ENCODE peak calls at places on chromosomes 7 and 10, in eight cellular contexts. H is suprapubic skin, W is aorta, S is A549, B is endothelial cell of umbilical vein, T is skeletal muscle cell, M is left lung, O is AG09309. U is an unnamed sample.

GRCh38 chr7:27873981-27874957 is 134.3 kb downstream of the TAX1BP1 start:
- DNase-seq in H (no peak), W (peak; percentile 84), S (no peak), B (peak; percentile 98), T (peak; percentile 67), M (peak; percentile 85), O (no peak), U (peak; percentile 7)

GRCh38 chr7:100867040-100867795 is at the start of gene TRIP6:
- DNase-seq in H (peak; percentile 96), W (peak; percentile 97), S (peak; percentile 93), B (peak; percentile 76), T (peak; percentile 82), M (peak; percentile 90), O (peak; percentile 86), U (peak; percentile 89)

GRCh38 chr7:127905491-127906330 is 125.5 kb downstream of the LRRC4 start:
- DNase-seq in H (no peak), W (no peak), S (no peak), B (peak; percentile 62), T (no peak), M (no peak), O (no peak), U (no peak)

GRCh38 chr7:91083855-91084644 is 180.2 kb upstream of the FZD1 start:
- DNase-seq in H (no peak), W (peak; percentile 81), S (no peak), B (peak; percentile 42), T (no peak), M (no peak), O (no peak), U (no peak)

GRCh38 chr7:71618281-71618680 is 486.3 kb downstream of the GALNT17 start:
- DNase-seq in H (no peak), W (no peak), S (no peak), B (no peak), T (no peak), M (no peak), O (no peak), U (no peak)

GRCh38 chr10:103678104-103678526 is 177.3 kb downstream of the SH3PXD2A start:
- DNase-seq in H (peak; percentile 93), W (peak; percentile 89), S (no peak), B (peak; percentile 77), T (peak; percentile 99), M (peak; percentile 88), O (peak; percentile 98), U (peak; percentile 89)

GRCh38 chr10:43044444-43045245 is 32.2 kb upstream of the RET start:
- DNase-seq in H (no peak), W (peak; percentile 51), S (no peak), B (no peak), T (no peak), M (peak; percentile 59), O (no peak), U (no peak)

GRCh38 chr7:136698231-136698630 is 170.2 kb upstream of the CHRM2 start:
- DNase-seq in H (no peak), W (no peak), S (no peak), B (no peak), T (no peak), M (no peak), O (no peak), U (no peak)

GRCh38 chr10:15420858-15421257 is 49.8 kb upstream of the FAM171A1 start:
- DNase-seq in H (no peak), W (no peak), S (no peak), B (no peak), T (no peak), M (no peak), O (no peak), U (no peak)

GRCh38 chr10:689433-690226 is at the start of gene DIP2C:
- DNase-seq in H (no peak), W (peak; percentile 92), S (peak; percentile 83), B (peak; percentile 41), T (peak; percentile 46), M (peak; percentile 84), O (no peak), U (peak; percentile 41)

GRCh38 chr10:29181936-29182335 is 106.9 kb upstream of the LYZL1 start:
- DNase-seq in H (no peak), W (no peak), S (no peak), B (no peak), T (no peak), M (no peak), O (no peak), U (no peak)

GRCh38 chr7:150405584-150406310 is 26.6 kb downstream of the ZNF775 start:
- DNase-seq in H (no peak), W (peak; percentile 75), S (peak; percentile 51), B (no peak), T (no peak), M (peak; percentile 82), O (no peak), U (peak; percentile 31)

GRCh38 chr10:78318305-78318704 is 284.6 kb downstream of the RPS24 start:
- DNase-seq in H (no peak), W (no peak), S (no peak), B (no peak), T (no peak), M (no peak), O (no peak), U (no peak)

GRCh38 chr7:30139836-30140384 is 5.1 kb downstream of the MTURN start:
- DNase-seq in H (no peak), W (no peak), S (no peak), B (no peak), T (no peak), M (peak; percentile 12), O (no peak), U (no peak)

GRCh38 chr10:116049644-116050043 is 223.4 kb downstream of the GFRA1 start:
- DNase-seq in H (no peak), W (no peak), S (no peak), B (no peak), T (no peak), M (no peak), O (no peak), U (no peak)

GRCh38 chr7:98733036-98733435 is 116.0 kb downstream of the NPTX2 start:
- DNase-seq in H (no peak), W (no peak), S (peak; percentile 71), B (no peak), T (no peak), M (no peak), O (no peak), U (no peak)

GRCh38 chr10:25048463-25048862 is 32.1 kb downstream of the THNSL1 start:
- DNase-seq in H (no peak), W (no peak), S (no peak), B (no peak), T (no peak), M (no peak), O (no peak), U (peak; percentile 36)

GRCh38 chr7:122803323-122803722 is 82.9 kb downstream of the CADPS2 start:
- DNase-seq in H (no peak), W (no peak), S (no peak), B (peak; percentile 74), T (no peak), M (no peak), O (no peak), U (no peak)

GRCh38 chr7:55260171-55260570 is 105.0 kb upstream of the LANCL2 start:
- DNase-seq in H (no peak), W (no peak), S (no peak), B (no peak), T (no peak), M (no peak), O (no peak), U (no peak)

DNA sequence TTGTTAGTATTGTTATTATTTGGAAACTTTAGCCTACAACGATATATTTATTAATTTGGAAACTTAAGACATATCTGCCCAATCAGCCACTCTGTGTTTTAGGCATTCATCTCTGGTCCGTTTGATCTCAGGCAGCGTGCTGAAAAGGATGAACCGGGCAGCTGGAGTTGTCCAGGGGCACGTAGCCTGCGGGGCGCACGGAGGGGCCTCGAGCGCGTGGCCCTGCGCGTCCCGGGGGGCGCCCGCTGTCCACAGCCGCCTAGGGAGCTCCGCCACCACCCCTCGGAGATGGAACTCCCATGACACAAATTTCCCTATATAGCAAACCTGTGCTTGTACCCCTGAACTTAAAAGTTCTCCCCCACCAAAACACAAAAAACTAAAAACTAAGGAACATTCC is 24.3 kb upstream of the MKI67 start:
- DNase-seq in H (no peak), W (no peak), S (no peak), B (no peak), T (no peak), M (no peak), O (no peak), U (no peak)
- H3K4me3 ChIP-seq in H (peak overlapping the region; percentile 49), W (no peak overlapping the region), S (peak overlapping the region; percentile 52), B (peak overlapping the region; percentile 60), T (peak overlapping the region; percentile 65), M (peak overlapping the region; percentile 30), O (peak overlapping the region; percentile 58), U (peak overlapping the region; percentile 32)

DNA sequence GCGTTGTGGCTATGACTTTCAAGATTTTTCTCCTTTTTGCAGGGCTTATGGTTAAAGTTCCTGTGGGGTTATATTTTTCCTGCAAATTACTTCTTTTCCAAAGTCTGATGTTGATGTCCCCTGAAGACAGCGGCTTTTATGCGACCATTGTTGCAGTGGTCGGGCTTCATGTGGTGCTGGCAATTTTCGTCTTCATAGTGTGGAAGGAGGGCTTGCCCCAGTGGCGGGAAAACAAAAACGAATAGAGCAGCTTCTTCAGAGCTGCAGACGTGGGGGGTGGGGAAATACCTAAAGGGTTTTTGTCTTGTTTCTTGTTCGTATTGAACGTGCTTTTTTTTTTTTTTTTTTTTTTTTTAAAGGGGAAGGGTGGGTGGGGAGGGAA is 53.8 kb downstream of the MCMBP start:
- DNase-seq in H (no peak), W (no peak), S (no peak), B (no peak), T (no peak), M (no peak), O (no peak), U (no peak)
- H3K4me3 ChIP-seq in H (peak overlapping the region; percentile 43), W (no peak overlapping the region), S (no peak overlapping the region), B (peak overlapping the region; percentile 28), T (peak overlapping the region; percentile 49), M (no peak overlapping the region), O (peak overlapping the region; percentile 30), U (peak overlapping the region; percentile 47)

GRCh38 chr7:19113855-19114590 is 3.4 kb downstream of the TWIST1 start:
- DNase-seq in H (no peak), W (no peak), S (no peak), B (no peak), T (no peak), M (no peak), O (no peak), U (no peak)
- H3K4me3 ChIP-seq in H (peak overlapping the region; percentile 74), W (no peak overlapping the region), S (no peak overlapping the region), B (no peak overlapping the region), T (peak overlapping the region; percentile 98), M (no peak overlapping the region), O (peak overlapping the region; percentile 95), U (no peak overlapping the region)

GRCh38 chr7:26100940-26101339 is 51.1 kb upstream of the NFE2L3 start:
- DNase-seq in H (no peak), W (no peak), S (no peak), B (no peak), T (no peak), M (no peak), O (no peak), U (peak; percentile 22)

GRCh38 chr7:26103541-26104070 is 48.4 kb upstream of the NFE2L3 start:
- DNase-seq in H (no peak), W (no peak), S (no peak), B (no peak), T (no peak), M (no peak), O (no peak), U (no peak)

GRCh38 chr7:26101471-26102151 is 50.4 kb upstream of the NFE2L3 start:
- DNase-seq in H (no peak), W (no peak), S (no peak), B (no peak), T (no peak), M (peak; percentile 78), O (no peak), U (peak; percentile 18)

GRCh38 chr7:26105206-26105605 is 46.8 kb upstream of the NFE2L3 start:
- DNase-seq in H (no peak), W (no peak), S (no peak), B (no peak), T (no peak), M (no peak), O (no peak), U (no peak)

GRCh38 chr7:26102176-26102575 is 49.8 kb upstream of the NFE2L3 start:
- DNase-seq in H (no peak), W (no peak), S (no peak), B (no peak), T (no peak), M (no peak), O (no peak), U (no peak)
- H3K4me3 ChIP-seq in H (peak overlapping the region; percentile 23), W (no peak overlapping the region), S (no peak overlapping the region), B (no peak overlapping the region), T (no peak overlapping the region), M (no peak overlapping the region), O (no peak overlapping the region), U (no peak overlapping the region)

U was measured in tibial nerve.